ENCODE peak calls at places on chromosomes 2 and 18, in six cellular contexts. O, P, H, J, Z and E are unnamed samples.

GRCh38 chr2:238684362-238685326 is 163.2 kb upstream of the TWIST2 start:
- DNase-seq in P (no peak), Z (no peak), J (no peak), H (no peak), O (no peak), E (no peak)

GRCh38 chr2:105768961-105769452 is 24.3 kb downstream of the NCK2 start:
- DNase-seq in Z (no peak), P (no peak), H (no peak), O (peak), J (no peak), E (no peak)

GRCh38 chr18:10275506-10275905 is 178.9 kb upstream of the APCDD1 start:
- DNase-seq in J (no peak), P (no peak), H (no peak), Z (no peak), O (no peak), E (no peak)

GRCh38 chr2:99708231-99708630 is 218.4 kb upstream of the REV1 start:
- DNase-seq in H (no peak), O (no peak), Z (peak), J (no peak), P (no peak), E (no peak)

GRCh38 chr18:36493349-36494281 is 196.1 kb downstream of the FHOD3 start:
- DNase-seq in Z (no peak), J (no peak), H (no peak), O (peak), P (peak), E (no peak)

GRCh38 chr2:157822993-157823392 is 53.1 kb downstream of the ACVR1 start:
- DNase-seq in J (no peak), H (no peak), O (no peak), Z (no peak), P (no peak), E (no peak)

GRCh38 chr2:110773470-110773921 is 41.1 kb downstream of the ACOXL start:
- DNase-seq in O (no peak), H (no peak), J (no peak), P (no peak), Z (no peak), E (peak)

GRCh38 chr2:129733041-129733440 is 246.4 kb upstream of the RAB6C start:
- DNase-seq in Z (no peak), P (no peak), J (no peak), H (no peak), O (no peak), E (no peak)

GRCh38 chr18:58316400-58316942 is 272.4 kb downstream of the NEDD4L start:
- DNase-seq in J (no peak), P (no peak), H (no peak), O (no peak), Z (no peak), E (peak)

GRCh38 chr2:43303889-43304288 is 77.5 kb upstream of the ZFP36L2 start:
- DNase-seq in O (peak), P (no peak), J (no peak), H (no peak), Z (no peak), E (no peak)

GRCh38 chr2:163652741-163653140 is 83.1 kb downstream of the FIGN start:
- DNase-seq in Z (no peak), P (no peak), O (no peak), J (no peak), H (no peak), E (no peak)

GRCh38 chr2:11405599-11406491 is 60.1 kb downstream of the E2F6 start:
- DNase-seq in J (no peak), O (no peak), Z (no peak), P (no peak), H (no peak), E (no peak)

GRCh38 chr18:72502671-72503431 is 41.3 kb downstream of the CBLN2 start:
- DNase-seq in P (no peak), H (no peak), J (no peak), O (no peak), Z (no peak), E (no peak)

GRCh38 chr18:71529708-71530303 is 1014.3 kb downstream of the CBLN2 start:
- DNase-seq in Z (no peak), O (no peak), H (no peak), J (no peak), P (no peak), E (no peak)

GRCh38 chr2:86302320-86302719 is 35.1 kb downstream of the REEP1 start:
- DNase-seq in Z (no peak), P (no peak), O (no peak), J (no peak), H (no peak), E (no peak)

GRCh38 chr2:166593403-166593802 is 99.4 kb upstream of the SCN7A start:
- DNase-seq in P (no peak), J (no peak), H (no peak), Z (no peak), O (no peak), E (no peak)

GRCh38 chr18:6069539-6069938 is 174.2 kb upstream of the TMEM200C start:
- DNase-seq in P (no peak), Z (no peak), H (no peak), O (no peak), J (no peak), E (no peak)